ENCODE peak calls at places on chromosomes 5 and 9, in four cellular contexts. V is HepG2, P is hepatocyte, N is left ventricle myocardium inferior. K is an unnamed sample.

GRCh38 chr9:133127340-133127981 is 6.4 kb upstream of the RALGDS start:
- DNase-seq in N (no peak), P (no peak), V (no peak), K (peak; percentile 81)

GRCh38 chr9:98833090-98833956 is 25.9 kb downstream of the GALNT12 start:
- DNase-seq in N (peak; percentile 36), V (no peak), P (no peak), K (no peak)

GRCh38 chr5:66307647-66308257 is 163.7 kb downstream of the SREK1 start:
- DNase-seq in N (no peak), P (peak; percentile 80), V (peak; percentile 61), K (no peak)

GRCh38 chr9:107637421-107638420 is 148.2 kb upstream of the KLF4 start:
- DNase-seq in P (peak; percentile 93), V (no peak), N (peak; percentile 88), K (peak; percentile 93)

GRCh38 chr5:11904270-11904906 is at the start of gene CTNND2:
- DNase-seq in V (no peak), N (no peak), P (peak; percentile 86), K (no peak)

GRCh38 chr5:39360483-39361071 is 3.7 kb downstream of the C9 start:
- DNase-seq in N (no peak), V (no peak), P (no peak), K (no peak)

GRCh38 chr5:151733727-151734408 is 24.6 kb downstream of the ATOX1 start:
- DNase-seq in N (no peak), V (no peak), P (no peak), K (no peak)

GRCh38 chr5:127648997-127649550 is at the start of gene CTXN3:
- DNase-seq in P (no peak), V (no peak), N (no peak), K (no peak)

GRCh38 chr5:17907094-17907493 is 272.8 kb downstream of the TAF11L14 start:
- DNase-seq in V (no peak), N (no peak), P (no peak), K (no peak)

GRCh38 chr5:77379558-77380061 is 112.5 kb downstream of the WDR41 start:
- DNase-seq in N (no peak), P (no peak), V (no peak), K (no peak)

GRCh38 chr5:26903469-26903868 is 134.9 kb downstream of the CDH9 start:
- DNase-seq in V (no peak), P (no peak), N (no peak), K (no peak)

GRCh38 chr5:151886741-151887261 is 37.9 kb downstream of the GLRA1 start:
- DNase-seq in V (no peak), P (no peak), N (no peak), K (no peak)

GRCh38 chr9:38079410-38080105 is 10.5 kb upstream of the SHB start:
- DNase-seq in P (no peak), V (no peak), N (no peak), K (peak; percentile 54)

GRCh38 chr5:34858798-34859197 is 19.8 kb downstream of the TTC23L start:
- DNase-seq in V (no peak), N (no peak), P (no peak), K (no peak)

GRCh38 chr5:176620333-176620981 is 9.9 kb downstream of the SNCB start:
- DNase-seq in P (no peak), V (no peak), N (no peak), K (peak; percentile 25)

GRCh38 chr5:5678909-5679308 is 256.4 kb downstream of the ICE1 start:
- DNase-seq in P (no peak), N (peak; percentile 22), V (no peak), K (peak; percentile 55)

GRCh38 chr9:73916016-73916673 is 581.0 kb upstream of the RORB start:
- DNase-seq in N (no peak), V (peak; percentile 29), P (peak; percentile 58), K (no peak)

GRCh38 chr5:57383093-57383861 is 99.3 kb downstream of the ACTBL2 start:
- DNase-seq in P (peak; percentile 80), V (peak; percentile 30), N (no peak), K (no peak)

GRCh38 chr5:178372091-178372695 is 139.6 kb upstream of the PHYKPL start:
- DNase-seq in V (no peak), P (peak; percentile 28), N (no peak), K (no peak)

DNA sequence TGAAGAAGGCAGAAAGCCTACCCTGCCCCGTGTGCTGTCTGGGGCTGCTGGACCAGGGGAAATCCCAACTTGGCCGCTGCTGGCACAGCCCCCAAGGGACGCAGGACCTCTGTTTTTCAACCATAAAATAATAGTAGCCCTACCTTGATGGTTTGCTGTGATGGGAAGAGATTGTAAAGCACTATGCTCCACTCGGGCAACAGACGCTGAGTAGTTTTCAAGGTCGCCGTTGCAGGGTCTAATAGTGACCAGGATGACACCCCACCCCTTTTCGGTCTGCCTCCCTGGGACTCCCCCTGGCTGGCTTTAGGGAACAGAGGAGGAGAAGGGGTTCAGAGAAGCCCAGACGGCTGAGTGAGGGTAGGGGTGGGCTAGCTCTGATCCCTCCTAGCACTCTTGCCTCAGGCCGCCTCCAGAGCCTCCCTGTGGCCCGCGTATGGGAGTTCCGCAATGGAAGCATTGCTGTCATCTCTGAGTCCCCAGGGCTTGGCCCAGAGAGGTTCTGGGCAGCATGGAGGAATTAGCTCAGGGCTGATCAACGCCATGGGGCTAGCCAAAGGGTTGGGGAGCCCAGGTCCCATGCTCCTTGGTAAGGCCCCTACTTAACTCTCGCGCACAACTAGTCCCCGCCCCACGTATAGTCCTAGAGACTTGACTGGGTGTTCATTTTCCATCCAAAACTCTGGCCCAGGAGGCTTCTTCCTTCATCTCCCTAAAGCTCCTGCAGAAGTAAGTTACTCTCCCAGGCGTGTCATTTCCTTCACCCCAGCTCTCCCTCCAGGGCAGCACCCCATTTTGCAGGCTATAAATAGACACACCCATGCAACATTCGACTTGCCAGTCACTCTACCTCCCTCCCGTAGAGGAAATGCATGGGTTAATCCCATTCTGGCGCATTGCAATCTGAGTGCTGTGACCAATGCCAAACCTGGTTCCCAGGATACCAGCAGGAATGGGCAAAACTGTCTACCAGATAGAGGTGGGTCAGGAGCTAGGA is 1.1 kb upstream of the IRF1 start:
- DNase-seq in N (no peak), V (no peak), P (peak; percentile 7), K (no peak)
- H3K4me1 ChIP-seq in N (peaks cover 80% of the 10 kb centered on the region), V (peaks cover 45% of the 10 kb centered on the region), P (peaks cover 29% of the 10 kb centered on the region), K (peaks cover 45% of the 10 kb centered on the region)

DNA sequence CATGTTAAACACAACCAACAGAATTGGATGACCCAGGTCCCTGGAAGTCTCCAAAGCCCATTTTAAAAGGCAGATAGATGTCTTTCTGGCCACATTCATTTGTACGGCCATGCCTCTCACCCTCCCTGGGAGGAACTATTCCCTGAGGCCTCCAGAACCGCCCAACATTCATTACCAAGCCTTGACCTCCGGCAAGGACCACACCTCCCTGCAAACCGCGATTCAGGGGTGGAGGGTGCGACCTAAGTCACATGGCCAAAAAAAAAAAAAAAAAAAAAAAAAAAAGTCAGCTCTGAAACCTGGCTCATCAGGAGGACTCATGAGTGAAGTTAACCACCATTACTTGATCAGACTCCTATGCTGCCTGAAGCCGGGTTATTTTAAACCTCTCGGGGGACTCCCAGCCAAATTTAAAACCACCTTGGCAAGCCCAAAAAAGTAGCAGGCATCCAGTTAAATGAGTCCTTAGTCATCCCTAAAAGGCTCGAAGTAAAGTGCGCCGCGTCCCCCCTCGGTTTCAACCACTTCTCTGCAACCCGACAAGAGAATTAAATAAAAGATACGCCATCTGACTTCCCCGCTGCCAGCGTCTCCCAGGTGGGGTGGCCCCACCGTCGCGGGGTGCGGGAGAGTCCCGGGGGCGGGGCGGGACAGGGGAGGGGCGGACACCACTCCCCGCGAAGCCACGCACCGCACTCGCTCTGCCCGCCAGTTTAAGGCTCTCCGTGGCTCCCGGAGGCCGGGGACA is 2.4 kb downstream of the KLF9 start:
- DNase-seq in N (peak; percentile 77), V (peak; percentile 81), P (peak; percentile 62), K (peak; percentile 84)
- H3K4me1 ChIP-seq in N (peaks cover 82% of the 10 kb centered on the region), V (peaks cover 47% of the 10 kb centered on the region), P (peaks cover 8% of the 10 kb centered on the region), K (peaks cover 54% of the 10 kb centered on the region)

GRCh38 chr5:52800394-52801213 is 12.9 kb downstream of the ITGA1 start:
- DNase-seq in V (peak; percentile 69), N (peak; percentile 61), P (peak; percentile 74), K (peak; percentile 70)
- H3K4me1 ChIP-seq in V (peaks cover 73% of the 10 kb centered on the region), N (peaks cover 99% of the 10 kb centered on the region), P (peaks cover 11% of the 10 kb centered on the region), K (peaks cover 55% of the 10 kb centered on the region)

GRCh38 chr5:140573683-140574082 is 9.1 kb downstream of the SLC35A4 start:
- DNase-seq in P (no peak), V (no peak), N (no peak), K (no peak)
- H3K4me1 ChIP-seq in P (no peaks in the 10 kb centered on the region), V (peaks cover 47% of the 10 kb centered on the region), N (peaks cover 43% of the 10 kb centered on the region), K (peaks cover 44% of the 10 kb centered on the region)

GRCh38 chr5:157598350-157598936 is 22.9 kb upstream of the ADAM19 start:
- DNase-seq in V (no peak), N (no peak), P (no peak), K (no peak)
- H3K4me1 ChIP-seq in V (no peaks in the 10 kb centered on the region), N (peaks cover 10% of the 10 kb centered on the region), P (no peaks in the 10 kb centered on the region), K (no peaks in the 10 kb centered on the region)

GRCh38 chr5:78649816-78650561 is 1.4 kb upstream of the LHFPL2 start:
- DNase-seq in V (peak; percentile 44), P (no peak), N (no peak), K (no peak)

GRCh38 chr5:78647838-78648358 is 674 bp downstream of the LHFPL2 start:
- DNase-seq in V (no peak), P (peak; percentile 78), N (peak; percentile 73), K (peak; percentile 24)

GRCh38 chr5:78650562-78650930 is 2.0 kb upstream of the LHFPL2 start:
- DNase-seq in P (no peak), N (no peak), V (peak; percentile 37), K (no peak)

GRCh38 chr5:78648359-78649219 is at the start of gene LHFPL2:
- DNase-seq in N (peak; percentile 84), V (no peak), P (peak; percentile 89), K (peak; percentile 52)

DNA sequence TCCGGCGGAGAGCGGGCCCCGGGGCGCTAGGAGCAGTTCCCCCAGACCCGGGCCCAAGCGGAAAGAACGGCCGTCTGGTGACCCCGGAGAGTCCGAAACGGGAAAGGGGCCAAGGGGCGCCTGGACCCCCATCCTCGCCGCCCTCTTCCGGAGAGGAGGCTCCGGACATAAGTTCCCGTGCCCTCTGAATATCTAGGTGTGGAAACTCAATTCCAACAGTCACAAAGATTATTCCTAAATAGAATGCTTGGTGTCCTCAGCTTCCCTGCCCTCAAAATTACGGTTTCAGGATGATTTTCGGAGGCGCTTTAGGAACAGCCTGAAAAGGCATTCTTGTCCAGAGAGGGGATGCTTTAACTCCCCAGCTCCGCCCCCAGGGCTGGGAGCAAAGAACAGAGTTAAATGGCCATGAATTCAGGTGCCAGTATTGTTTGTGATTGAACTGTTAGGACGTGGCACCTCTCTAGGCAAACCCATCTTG is 688 bp upstream of the LHFPL2 start:
- DNase-seq in V (peak; percentile 27), P (peak; percentile 46), N (no peak), K (no peak)
- H3K4me1 ChIP-seq in V (peaks cover 58% of the 10 kb centered on the region), P (peaks cover 25% of the 10 kb centered on the region), N (peaks cover 34% of the 10 kb centered on the region), K (peaks cover 12% of the 10 kb centered on the region)

GRCh38 chr5:88695232-88695631 is 187.8 kb downstream of the MEF2C start:
- DNase-seq in P (no peak), V (no peak), N (no peak), K (no peak)
- H3K4me1 ChIP-seq in P (peaks cover 14% of the 10 kb centered on the region), V (no peaks in the 10 kb centered on the region), N (peaks cover 33% of the 10 kb centered on the region), K (peaks cover 11% of the 10 kb centered on the region)

K was measured in gastrocnemius medialis.